ENCODE peak calls at places on chromosome 11, in six cellular contexts. P is GM23338, N is SJSA1, K is left lung, E is upper lobe of right lung, X is RWPE2. V is an unnamed sample. For H3K27me3 and H3K36me3, the result is how much of the 10 kb centered on the place peaks cover.

GRCh38 chr11:112277937-112278336 is 17.3 kb upstream of the PLET1 start:
- DNase-seq in K (no peak), N (no peak), X (no peak), P (no peak), E (no peak), V (no peak)

GRCh38 chr11:44634401-44635281 is 69.2 kb downstream of the CD82 start:
- DNase-seq in N (peak), X (peak), K (peak), E (peak), P (peak), V (peak)

GRCh38 chr11:2511421-2512369 is 66.9 kb downstream of the KCNQ1 start:
- DNase-seq in K (peak), X (peak), E (peak), N (no peak), P (no peak), V (peak)

GRCh38 chr11:32960553-32961164 is 55.0 kb upstream of the DEPDC7 start:
- DNase-seq in X (no peak), E (no peak), K (no peak), N (peak), P (peak), V (peak)

GRCh38 chr11:111559791-111560190 is 19.3 kb downstream of the LAYN start:
- DNase-seq in N (no peak), X (no peak), P (no peak), E (no peak), K (no peak), V (no peak)

GRCh38 chr11:128695539-128696221 is 1.8 kb downstream of the FLI1 start:
- DNase-seq in X (no peak), N (no peak), E (no peak), K (peak), P (no peak), V (no peak)

GRCh38 chr11:62061356-62062222 is 62.2 kb upstream of the INCENP start:
- DNase-seq in X (no peak), P (peak), N (no peak), K (no peak), E (no peak), V (peak)

GRCh38 chr11:77030834-77031414 is 3.3 kb upstream of the B3GNT6 start:
- DNase-seq in K (no peak), E (no peak), X (no peak), P (no peak), N (no peak), V (peak)

GRCh38 chr11:87150936-87151335 is 113.2 kb downstream of the TMEM135 start:
- DNase-seq in K (no peak), P (no peak), X (no peak), E (no peak), N (peak), V (no peak)

GRCh38 chr11:2547806-2548205 is 103.0 kb downstream of the KCNQ1 start:
- DNase-seq in K (peak), X (peak), N (no peak), E (peak), P (no peak), V (no peak)

GRCh38 chr11:129747161-129747560 is 68.5 kb upstream of the TMEM45B start:
- DNase-seq in X (no peak), P (no peak), E (no peak), K (no peak), N (no peak), V (no peak)

GRCh38 chr11:395866-396265 is 1.9 kb downstream of the PKP3 start:
- DNase-seq in K (no peak), X (no peak), E (no peak), N (no peak), P (no peak), V (no peak)

GRCh38 chr11:117492578-117493251 is 165.1 kb downstream of the CEP164 start:
- DNase-seq in N (no peak), E (no peak), X (no peak), P (peak), K (no peak), V (peak)

GRCh38 chr11:2433106-2433925 is 11.0 kb downstream of the TRPM5 start:
- DNase-seq in X (peak), P (no peak), N (no peak), E (no peak), K (peak), V (no peak)

GRCh38 chr11:79419120-79419519 is 21.7 kb downstream of the TENM4 start:
- DNase-seq in K (peak), E (no peak), N (no peak), P (no peak), X (peak), V (no peak)

GRCh38 chr11:131118247-131118646 is 202.0 kb upstream of the SNX19 start:
- DNase-seq in E (no peak), X (no peak), N (no peak), K (no peak), P (no peak), V (no peak)

GRCh38 chr11:75654314-75654713 is 14.5 kb downstream of the MAP6 start:
- DNase-seq in N (no peak), X (no peak), K (no peak), P (no peak), E (no peak), V (no peak)

GRCh38 chr11:115168229-115168671 is 336.0 kb downstream of the CADM1 start:
- DNase-seq in P (no peak), X (no peak), E (no peak), K (no peak), N (no peak), V (no peak)

GRCh38 chr11:7683571-7683970 is 10.3 kb upstream of the CYB5R2 start:
- DNase-seq in K (no peak), P (no peak), E (no peak), N (no peak), X (no peak), V (no peak)

GRCh38 chr11:11450744-11451362 is 97.8 kb upstream of the CSNK2A3 start:
- DNase-seq in X (no peak), K (no peak), P (no peak), N (peak), E (no peak), V (no peak)

GRCh38 chr11:1640076-1640946 is 10.7 kb downstream of the KRTAP5-5 start:
- DNase-seq in P (peak), X (no peak), K (no peak), E (no peak), N (no peak), V (peak)

GRCh38 chr11:76408171-76408965 is 27.2 kb downstream of the GVQW3 start:
- DNase-seq in N (no peak), E (no peak), K (no peak), P (no peak), X (no peak), V (no peak)

GRCh38 chr11:67584205-67584880 is 731 bp downstream of the GSTP1 start:
- DNase-seq in N (peak), K (peak), X (peak), P (peak), E (peak), V (peak)

GRCh38 chr11:124758355-124759267 is 3.5 kb downstream of the ESAM start:
- DNase-seq in N (peak), X (peak), P (peak), E (peak), K (peak), V (peak)

GRCh38 chr11:99020324-99021225 is at the start of gene CNTN5:
- DNase-seq in P (peak), N (no peak), E (peak), X (peak), K (no peak), V (peak)

GRCh38 chr11:32723332-32723731 is 71.1 kb downstream of the CCDC73 start:
- DNase-seq in P (no peak), X (no peak), K (no peak), E (no peak), N (no peak), V (no peak)

GRCh38 chr11:765025-765801 is 12.1 kb downstream of the GATD1 start:
- DNase-seq in E (no peak), P (peak), X (peak), N (no peak), K (no peak), V (peak)

GRCh38 chr11:23288001-23288783 is 427.9 kb upstream of the CCDC179 start:
- DNase-seq in N (no peak), E (no peak), X (no peak), P (no peak), K (no peak), V (no peak)

GRCh38 chr11:76025068-76025467 is 181.2 kb downstream of the WNT11 start:
- DNase-seq in P (no peak), E (no peak), K (no peak), N (peak), X (no peak), V (no peak)

GRCh38 chr11:15286465-15286864 is 171.7 kb downstream of the INSC start:
- DNase-seq in X (no peak), P (no peak), K (no peak), E (no peak), N (no peak), V (no peak)

GRCh38 chr11:40133526-40133925 is 1325.9 kb downstream of the LRRC4C start:
- DNase-seq in N (no peak), E (no peak), P (no peak), X (no peak), K (no peak), V (no peak)

GRCh38 chr11:86743223-86744118 is 56.9 kb upstream of the PRSS23 start:
- DNase-seq in K (peak), N (peak), E (no peak), P (no peak), X (peak), V (no peak)

GRCh38 chr11:101129203-101129943 is at the start of gene PGR:
- DNase-seq in K (no peak), X (no peak), N (no peak), E (peak), P (peak), V (peak)
- H3K4me3 ChIP-seq in K (peak), X (no peak), N (no peak), E (peak), P (peak), V (peak)

GRCh38 chr11:64750361-64751054 is 6.6 kb upstream of the RASGRP2 start:
- DNase-seq in N (no peak), E (peak), P (no peak), X (peak), K (no peak), V (peak)
- H3K27me3 ChIP-seq in N (under half), E (under half), P (under half), X (under half), K (under half), V (under half)

DNA sequence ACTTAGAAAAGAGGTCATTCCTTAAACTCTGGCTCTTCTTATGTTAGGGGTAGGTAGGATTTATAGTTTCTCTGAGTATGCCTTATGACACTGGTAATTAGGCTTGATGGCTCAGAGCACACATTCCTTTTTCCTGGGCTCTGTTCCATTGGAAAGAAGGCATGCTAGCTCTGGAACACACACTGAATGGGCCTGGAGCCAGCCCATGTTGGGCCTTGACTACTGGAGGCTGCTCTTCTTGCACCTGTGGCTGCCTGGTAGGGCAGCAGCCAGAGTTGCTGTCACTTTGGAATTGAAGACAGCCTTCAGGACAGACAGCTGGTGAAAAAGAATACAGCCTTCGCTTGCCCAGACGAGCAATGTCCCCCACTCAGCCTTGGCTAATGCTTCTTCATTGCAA is 18.2 kb downstream of the MCAM start:
- DNase-seq in P (no peak), X (no peak), K (no peak), E (no peak), N (no peak), V (no peak)
- H3K36me3 ChIP-seq in P (half or more), X (half or more), K (half or more), E (half or more), N (under half), V (under half)

GRCh38 chr11:122175316-122175715 is 59.3 kb upstream of the BLID start:
- DNase-seq in N (peak), E (no peak), K (no peak), X (no peak), P (no peak), V (no peak)

GRCh38 chr11:122179966-122180365 is 64.0 kb upstream of the BLID start:
- DNase-seq in N (no peak), P (no peak), E (no peak), X (no peak), K (no peak), V (no peak)

GRCh38 chr11:122178795-122179194 is 62.8 kb upstream of the BLID start:
- DNase-seq in P (no peak), K (no peak), X (no peak), N (no peak), E (no peak), V (no peak)

GRCh38 chr11:122176651-122177050 is 60.6 kb upstream of the BLID start:
- DNase-seq in P (no peak), N (no peak), K (no peak), E (no peak), X (no peak), V (no peak)

DNA sequence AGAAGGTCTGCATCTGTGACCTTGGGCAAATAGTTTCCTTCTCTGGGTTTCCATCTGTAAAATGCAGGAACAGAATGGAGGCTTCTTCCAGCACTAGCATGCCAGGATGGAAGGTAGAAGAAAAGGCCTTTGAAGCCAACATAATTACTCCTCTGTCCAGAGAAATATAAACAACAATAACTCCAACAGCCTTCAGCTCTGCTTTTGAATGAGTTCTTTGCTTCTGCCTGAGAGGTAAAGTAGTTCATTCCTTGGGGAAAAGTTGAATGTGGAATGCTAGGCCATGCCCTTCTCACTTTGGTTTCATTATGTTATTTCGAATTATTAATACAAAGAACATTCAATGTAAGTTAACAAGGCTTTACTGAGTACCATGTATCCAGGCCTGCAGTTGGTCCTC is 61.2 kb upstream of the BLID start:
- DNase-seq in E (no peak), K (no peak), N (no peak), P (no peak), X (no peak), V (no peak)
- H3K4me3 ChIP-seq in E (no peak), K (no peak), N (no peak), P (no peak), X (peak), V (no peak)

GRCh38 chr11:133787379-133788103 is 57.8 kb downstream of the SPATA19 start:
- DNase-seq in P (peak), N (no peak), K (no peak), E (peak), X (no peak), V (peak)

GRCh38 chr11:133782116-133782725 is 63.1 kb downstream of the SPATA19 start:
- DNase-seq in E (no peak), N (no peak), K (no peak), P (no peak), X (no peak), V (no peak)

GRCh38 chr11:133785795-133786194 is 59.5 kb downstream of the SPATA19 start:
- DNase-seq in P (no peak), X (no peak), K (no peak), N (no peak), E (no peak), V (no peak)

GRCh38 chr11:133784359-133784758 is 61.0 kb downstream of the SPATA19 start:
- DNase-seq in N (no peak), X (no peak), E (no peak), K (no peak), P (no peak), V (no peak)
- H3K27me3 ChIP-seq in N (under half), X (under half), E (under half), K (under half), P (under half), V (under half)

DNA sequence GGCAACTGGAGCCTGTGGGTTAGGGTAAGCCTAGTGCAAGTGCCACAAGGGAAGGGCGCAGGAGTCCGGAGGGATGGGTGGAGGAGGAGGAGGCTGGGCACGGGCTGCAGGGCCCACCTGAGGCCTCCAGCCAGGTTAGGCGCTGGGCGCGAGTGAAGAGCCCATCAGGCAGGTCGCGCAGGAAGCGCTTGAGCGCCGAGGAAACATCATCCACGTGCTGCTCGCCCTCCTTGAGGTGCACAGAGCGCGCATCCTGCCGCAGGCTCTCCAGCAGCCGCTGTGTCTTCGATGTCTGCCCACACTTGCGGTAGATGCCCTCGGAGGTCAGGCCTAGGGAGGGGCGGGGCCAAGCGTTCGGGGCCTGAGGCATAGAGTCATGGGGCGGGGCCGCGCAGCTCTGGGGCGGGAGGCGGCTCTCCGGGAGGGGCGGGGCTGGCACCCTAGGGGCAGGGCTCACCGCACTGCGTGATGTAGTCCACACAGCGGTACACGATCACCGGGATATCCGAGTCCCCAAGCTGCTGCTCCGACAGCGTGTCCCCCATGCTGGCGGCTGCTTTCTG is 22.7 kb upstream of the PDE2A start:
- DNase-seq in E (no peak), N (no peak), K (no peak), X (no peak), P (peak), V (peak)
- H3K36me3 ChIP-seq in E (half or more), N (under half), K (half or more), X (half or more), P (under half), V (under half)

DNA sequence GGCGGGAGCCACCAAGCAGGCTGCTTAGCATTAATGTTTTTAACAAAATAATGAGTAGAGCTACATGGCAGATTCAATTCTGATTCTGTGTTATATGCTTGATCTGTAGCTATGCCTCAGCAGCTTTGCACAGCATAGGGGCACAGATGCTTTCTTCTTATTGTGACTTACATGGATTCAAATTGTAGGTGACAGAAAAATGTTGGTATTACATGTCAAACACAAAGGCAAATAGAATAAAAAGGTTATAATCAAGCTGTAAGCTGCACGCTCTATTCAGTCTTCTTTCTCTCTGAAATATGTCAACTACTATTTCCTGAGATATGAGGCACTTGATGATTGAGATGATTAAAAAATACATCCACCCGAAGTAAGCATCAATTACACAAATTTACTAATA is 1573.8 kb downstream of the FAM181B start:
- DNase-seq in E (no peak), X (no peak), K (no peak), N (no peak), P (no peak), V (no peak)
- H3K4me3 ChIP-seq in E (no peak), X (no peak), K (no peak), N (no peak), P (no peak), V (no peak)

DNA sequence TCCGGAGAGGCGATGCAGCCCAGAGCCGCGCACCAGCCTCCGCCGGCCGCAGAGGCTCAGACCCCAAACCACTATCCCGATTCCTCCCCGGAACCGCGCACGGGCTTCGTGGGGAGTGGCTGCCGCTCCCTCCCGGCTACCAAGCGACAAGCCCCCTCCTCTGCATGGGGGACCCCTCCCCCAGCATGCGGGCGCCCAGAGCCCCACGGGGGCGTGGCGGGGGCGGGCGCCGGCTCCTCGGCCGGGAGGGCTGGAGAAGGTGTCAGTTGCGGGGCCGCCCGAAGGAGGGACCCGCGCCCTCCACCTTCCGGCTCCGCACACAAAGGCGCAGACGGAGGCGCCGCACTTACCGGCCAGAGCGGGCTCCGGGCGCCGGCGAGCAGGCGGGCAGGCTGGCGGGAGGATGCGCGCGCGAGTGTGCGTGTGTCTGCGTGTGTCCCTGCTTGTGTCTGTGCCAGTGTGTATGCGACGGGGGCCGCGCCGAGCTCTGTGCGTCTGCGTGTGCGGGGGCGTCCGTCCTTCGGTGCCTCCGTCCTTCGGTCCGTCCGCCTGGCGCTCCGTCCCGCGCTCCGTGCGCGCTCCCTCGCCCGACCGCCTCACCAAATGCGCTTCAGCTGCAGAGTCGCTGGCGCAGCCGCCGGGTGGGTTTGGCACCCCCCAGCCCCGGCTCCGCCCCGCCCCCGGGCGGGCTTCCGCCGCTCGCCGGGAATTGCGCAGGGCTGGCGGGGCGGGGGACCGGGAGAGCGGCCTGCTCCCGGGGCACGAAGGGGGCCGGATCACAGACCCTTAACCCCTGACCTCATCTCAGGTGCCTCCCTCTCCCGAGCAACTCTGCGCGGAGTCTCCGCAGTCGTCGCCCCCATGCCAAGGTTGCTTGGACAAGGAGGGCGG is at the start of gene PTPN5:
- DNase-seq in E (no peak), N (no peak), K (no peak), X (no peak), P (peak), V (peak)
- H3K27me3 ChIP-seq in E (half or more), N (under half), K (half or more), X (half or more), P (half or more), V (half or more)

GRCh38 chr11:133993921-133994320 is 37.2 kb upstream of the IGSF9B start:
- DNase-seq in E (no peak), X (no peak), N (no peak), K (no peak), P (no peak), V (no peak)
- H3K36me3 ChIP-seq in E (under half), X (under half), N (under half), K (under half), P (under half), V (under half)

GRCh38 chr11:8870461-8871282 is 40.3 kb upstream of the AKIP1 start:
- DNase-seq in E (peak), P (peak), N (peak), K (peak), X (peak), V (peak)

GRCh38 chr11:8865304-8865703 is 45.7 kb upstream of the AKIP1 start:
- DNase-seq in E (no peak), X (no peak), K (no peak), N (no peak), P (no peak), V (no peak)

GRCh38 chr11:8871283-8871775 is 39.7 kb upstream of the AKIP1 start:
- DNase-seq in N (peak), X (no peak), E (peak), K (peak), P (peak), V (peak)

GRCh38 chr11:8867035-8867434 is 44.0 kb upstream of the AKIP1 start:
- DNase-seq in K (no peak), N (no peak), X (no peak), E (no peak), P (no peak), V (no peak)

GRCh38 chr11:8867856-8868705 is 42.9 kb upstream of the AKIP1 start:
- DNase-seq in P (no peak), K (no peak), E (no peak), N (peak), X (no peak), V (no peak)
- H3K4me3 ChIP-seq in P (no peak), K (no peak), E (no peak), N (no peak), X (no peak), V (no peak)

V was measured in H7.